ENCODE peak calls at places on chromosome 16, in seven cellular contexts. One of them, this sample, is unnamed.

GRCh38 chr16:53064179-53064578 is 9.4 kb downstream of the CHD9 start:
- DNase-seq in SK-MEL-5: no peak
- DNase-seq in left cardiac atrium: no peak
- DNase-seq in hippocampal formation: no peak
- DNase-seq in omental fat pad: no peak
- DNase-seq in GF-D8: no peak
- DNase-seq in amygdala: no peak
- DNase-seq in this sample: no peak

GRCh38 chr16:59527206-59527997 is 793.3 kb upstream of the GOT2 start:
- DNase-seq in hippocampal formation: no peak
- DNase-seq in SK-MEL-5: peak
- DNase-seq in amygdala: no peak
- DNase-seq in omental fat pad: no peak
- DNase-seq in left cardiac atrium: no peak
- DNase-seq in GF-D8: no peak
- DNase-seq in this sample: no peak

GRCh38 chr16:86931410-86931941 is 353.1 kb downstream of the FOXL1 start:
- DNase-seq in GF-D8: no peak
- DNase-seq in amygdala: no peak
- DNase-seq in SK-MEL-5: no peak
- DNase-seq in left cardiac atrium: peak
- DNase-seq in omental fat pad: no peak
- DNase-seq in hippocampal formation: no peak
- DNase-seq in this sample: no peak

GRCh38 chr16:87702325-87702811 is 63.4 kb downstream of the KLHDC4 start:
- DNase-seq in GF-D8: peak
- DNase-seq in amygdala: peak
- DNase-seq in hippocampal formation: no peak
- DNase-seq in omental fat pad: no peak
- DNase-seq in SK-MEL-5: peak
- DNase-seq in left cardiac atrium: no peak
- DNase-seq in this sample: no peak

GRCh38 chr16:9415588-9415987 is 324.1 kb downstream of the HAPSTR1 start:
- DNase-seq in amygdala: no peak
- DNase-seq in omental fat pad: no peak
- DNase-seq in hippocampal formation: no peak
- DNase-seq in SK-MEL-5: no peak
- DNase-seq in GF-D8: no peak
- DNase-seq in left cardiac atrium: no peak
- DNase-seq in this sample: no peak

GRCh38 chr16:72884573-72884972 is 163.4 kb downstream of the ZFHX3 start:
- DNase-seq in GF-D8: no peak
- DNase-seq in SK-MEL-5: peak
- DNase-seq in omental fat pad: no peak
- DNase-seq in amygdala: no peak
- DNase-seq in left cardiac atrium: no peak
- DNase-seq in hippocampal formation: no peak
- DNase-seq in this sample: no peak

GRCh38 chr16:14559809-14560227 is 70.2 kb downstream of the PARN start:
- DNase-seq in left cardiac atrium: peak
- DNase-seq in amygdala: peak
- DNase-seq in GF-D8: no peak
- DNase-seq in omental fat pad: no peak
- DNase-seq in hippocampal formation: peak
- DNase-seq in SK-MEL-5: peak
- DNase-seq in this sample: peak

GRCh38 chr16:49605536-49606241 is 232.1 kb downstream of the C16orf78 start:
- DNase-seq in omental fat pad: no peak
- DNase-seq in left cardiac atrium: no peak
- DNase-seq in amygdala: no peak
- DNase-seq in SK-MEL-5: no peak
- DNase-seq in hippocampal formation: no peak
- DNase-seq in GF-D8: no peak
- DNase-seq in this sample: no peak

GRCh38 chr16:25018972-25019617 is 3.9 kb upstream of the ARHGAP17 start:
- DNase-seq in amygdala: no peak
- DNase-seq in omental fat pad: no peak
- DNase-seq in left cardiac atrium: no peak
- DNase-seq in SK-MEL-5: no peak
- DNase-seq in hippocampal formation: no peak
- DNase-seq in GF-D8: no peak
- DNase-seq in this sample: no peak

GRCh38 chr16:3349175-3349574 is 6.5 kb upstream of the OR2C1 start:
- DNase-seq in amygdala: no peak
- DNase-seq in left cardiac atrium: no peak
- DNase-seq in SK-MEL-5: no peak
- DNase-seq in hippocampal formation: no peak
- DNase-seq in GF-D8: no peak
- DNase-seq in omental fat pad: no peak
- DNase-seq in this sample: no peak

GRCh38 chr16:28100810-28101532 is 37.5 kb upstream of the GSG1L start:
- DNase-seq in SK-MEL-5: no peak
- DNase-seq in amygdala: no peak
- DNase-seq in hippocampal formation: no peak
- DNase-seq in left cardiac atrium: no peak
- DNase-seq in omental fat pad: no peak
- DNase-seq in GF-D8: no peak
- DNase-seq in this sample: no peak

GRCh38 chr16:59385953-59386352 is 651.8 kb upstream of the GOT2 start:
- DNase-seq in amygdala: no peak
- DNase-seq in SK-MEL-5: no peak
- DNase-seq in GF-D8: no peak
- DNase-seq in hippocampal formation: no peak
- DNase-seq in omental fat pad: no peak
- DNase-seq in left cardiac atrium: no peak
- DNase-seq in this sample: no peak

GRCh38 chr16:69064789-69065313 is 40.6 kb upstream of the HAS3 start:
- DNase-seq in GF-D8: no peak
- DNase-seq in omental fat pad: no peak
- DNase-seq in hippocampal formation: no peak
- DNase-seq in left cardiac atrium: no peak
- DNase-seq in SK-MEL-5: no peak
- DNase-seq in amygdala: no peak
- DNase-seq in this sample: no peak

GRCh38 chr16:47304563-47304962 is 156.3 kb downstream of the ITFG1 start:
- DNase-seq in SK-MEL-5: no peak
- DNase-seq in omental fat pad: no peak
- DNase-seq in amygdala: no peak
- DNase-seq in GF-D8: no peak
- DNase-seq in left cardiac atrium: no peak
- DNase-seq in hippocampal formation: no peak
- DNase-seq in this sample: no peak

GRCh38 chr16:85465328-85466307 is 147.5 kb upstream of the GSE1 start:
- DNase-seq in amygdala: no peak
- DNase-seq in left cardiac atrium: peak
- DNase-seq in omental fat pad: no peak
- DNase-seq in GF-D8: no peak
- DNase-seq in SK-MEL-5: peak
- DNase-seq in hippocampal formation: no peak
- DNase-seq in this sample: no peak

GRCh38 chr16:50771366-50771765 is 29.5 kb downstream of the CYLD start:
- DNase-seq in GF-D8: no peak
- DNase-seq in left cardiac atrium: no peak
- DNase-seq in amygdala: no peak
- DNase-seq in omental fat pad: no peak
- DNase-seq in hippocampal formation: no peak
- DNase-seq in SK-MEL-5: no peak
- DNase-seq in this sample: no peak

GRCh38 chr16:55835578-55835977 is 2.7 kb upstream of the CES1 start:
- DNase-seq in omental fat pad: no peak
- DNase-seq in SK-MEL-5: no peak
- DNase-seq in amygdala: no peak
- DNase-seq in left cardiac atrium: peak
- DNase-seq in GF-D8: no peak
- DNase-seq in hippocampal formation: no peak
- DNase-seq in this sample: no peak

GRCh38 chr16:86784267-86784626 is 205.9 kb downstream of the FOXL1 start:
- DNase-seq in left cardiac atrium: no peak
- DNase-seq in GF-D8: no peak
- DNase-seq in amygdala: no peak
- DNase-seq in SK-MEL-5: no peak
- DNase-seq in hippocampal formation: no peak
- DNase-seq in omental fat pad: no peak
- DNase-seq in this sample: no peak

GRCh38 chr16:77873066-77873465 is 84.7 kb downstream of the VAT1L start:
- DNase-seq in amygdala: no peak
- DNase-seq in SK-MEL-5: no peak
- DNase-seq in left cardiac atrium: no peak
- DNase-seq in omental fat pad: no peak
- DNase-seq in hippocampal formation: no peak
- DNase-seq in GF-D8: no peak
- DNase-seq in this sample: no peak

GRCh38 chr16:85462405-85463227 is 150.5 kb upstream of the GSE1 start:
- DNase-seq in SK-MEL-5: no peak
- DNase-seq in hippocampal formation: no peak
- DNase-seq in GF-D8: no peak
- DNase-seq in left cardiac atrium: peak
- DNase-seq in amygdala: no peak
- DNase-seq in omental fat pad: no peak
- DNase-seq in this sample: no peak

GRCh38 chr16:1784977-1785845 is 2.5 kb downstream of the NUBP2 start:
- DNase-seq in omental fat pad: no peak
- DNase-seq in left cardiac atrium: peak
- DNase-seq in SK-MEL-5: no peak
- DNase-seq in hippocampal formation: no peak
- DNase-seq in GF-D8: no peak
- DNase-seq in amygdala: no peak
- DNase-seq in this sample: no peak

GRCh38 chr16:47142469-47143328 is 1.0 kb downstream of the NETO2 start:
- DNase-seq in GF-D8: peak
- DNase-seq in left cardiac atrium: peak
- DNase-seq in omental fat pad: no peak
- DNase-seq in hippocampal formation: peak
- DNase-seq in amygdala: peak
- DNase-seq in SK-MEL-5: peak
- DNase-seq in this sample: peak

GRCh38 chr16:56910114-56910511 is 21.8 kb upstream of the HERPUD1 start:
- DNase-seq in GF-D8: no peak
- DNase-seq in left cardiac atrium: no peak
- DNase-seq in omental fat pad: no peak
- DNase-seq in hippocampal formation: no peak
- DNase-seq in amygdala: no peak
- DNase-seq in SK-MEL-5: no peak
- DNase-seq in this sample: no peak

GRCh38 chr16:62764572-62764971 is 728.3 kb upstream of the CDH8 start:
- DNase-seq in hippocampal formation: no peak
- DNase-seq in GF-D8: no peak
- DNase-seq in omental fat pad: no peak
- DNase-seq in SK-MEL-5: no peak
- DNase-seq in amygdala: no peak
- DNase-seq in left cardiac atrium: no peak
- DNase-seq in this sample: no peak

GRCh38 chr16:73956592-73957495 is 339.8 kb upstream of the PSMD7 start:
- DNase-seq in left cardiac atrium: peak
- DNase-seq in SK-MEL-5: peak
- DNase-seq in GF-D8: peak
- DNase-seq in amygdala: peak
- DNase-seq in hippocampal formation: peak
- DNase-seq in omental fat pad: no peak
- DNase-seq in this sample: peak

GRCh38 chr16:81523387-81524115 is 78.9 kb downstream of the CMIP start:
- DNase-seq in left cardiac atrium: peak
- DNase-seq in amygdala: no peak
- DNase-seq in hippocampal formation: no peak
- DNase-seq in SK-MEL-5: no peak
- DNase-seq in GF-D8: no peak
- DNase-seq in omental fat pad: peak
- DNase-seq in this sample: no peak

GRCh38 chr16:83433201-83433600 is 374.6 kb upstream of the HSBP1 start:
- DNase-seq in amygdala: no peak
- DNase-seq in SK-MEL-5: no peak
- DNase-seq in left cardiac atrium: no peak
- DNase-seq in hippocampal formation: no peak
- DNase-seq in omental fat pad: no peak
- DNase-seq in GF-D8: no peak
- DNase-seq in this sample: no peak

GRCh38 chr16:14560523-14560922 is 69.5 kb downstream of the PARN start:
- DNase-seq in omental fat pad: no peak
- DNase-seq in left cardiac atrium: no peak
- DNase-seq in amygdala: no peak
- DNase-seq in GF-D8: no peak
- DNase-seq in hippocampal formation: no peak
- DNase-seq in SK-MEL-5: no peak
- DNase-seq in this sample: no peak

GRCh38 chr16:85750021-85750826 is 672 bp downstream of the C16orf74 start:
- DNase-seq in omental fat pad: no peak
- DNase-seq in GF-D8: peak
- DNase-seq in left cardiac atrium: peak
- DNase-seq in amygdala: no peak
- DNase-seq in SK-MEL-5: no peak
- DNase-seq in hippocampal formation: no peak
- DNase-seq in this sample: no peak

GRCh38 chr16:85102106-85102630 is 10.1 kb downstream of the CIBAR2 start:
- DNase-seq in SK-MEL-5: no peak
- DNase-seq in amygdala: no peak
- DNase-seq in omental fat pad: no peak
- DNase-seq in GF-D8: no peak
- DNase-seq in left cardiac atrium: no peak
- DNase-seq in hippocampal formation: no peak
- DNase-seq in this sample: no peak

GRCh38 chr16:4179020-4179419 is 62.8 kb upstream of the ADCY9 start:
- DNase-seq in SK-MEL-5: no peak
- DNase-seq in omental fat pad: no peak
- DNase-seq in hippocampal formation: no peak
- DNase-seq in left cardiac atrium: peak
- DNase-seq in GF-D8: no peak
- DNase-seq in amygdala: no peak
- DNase-seq in this sample: no peak

GRCh38 chr16:49857423-49858181 is 1.7 kb upstream of the ZNF423 start:
- DNase-seq in amygdala: peak
- DNase-seq in hippocampal formation: no peak
- DNase-seq in left cardiac atrium: peak
- DNase-seq in GF-D8: no peak
- DNase-seq in SK-MEL-5: peak
- DNase-seq in omental fat pad: no peak
- DNase-seq in this sample: peak

GRCh38 chr16:27237229-27238015 is 31.1 kb downstream of the NSMCE1 start:
- DNase-seq in left cardiac atrium: no peak
- DNase-seq in omental fat pad: peak
- DNase-seq in SK-MEL-5: no peak
- DNase-seq in hippocampal formation: no peak
- DNase-seq in GF-D8: peak
- DNase-seq in amygdala: no peak
- DNase-seq in this sample: no peak

GRCh38 chr16:68402748-68403040 is 45.6 kb downstream of the SMPD3 start:
- DNase-seq in omental fat pad: no peak
- DNase-seq in SK-MEL-5: no peak
- DNase-seq in amygdala: no peak
- DNase-seq in GF-D8: no peak
- DNase-seq in hippocampal formation: no peak
- DNase-seq in left cardiac atrium: no peak
- DNase-seq in this sample: no peak

GRCh38 chr16:88731699-88732098 is 25.4 kb downstream of the CTU2 start:
- DNase-seq in SK-MEL-5: no peak
- DNase-seq in left cardiac atrium: no peak
- DNase-seq in GF-D8: no peak
- DNase-seq in hippocampal formation: no peak
- DNase-seq in amygdala: peak
- DNase-seq in omental fat pad: no peak
- DNase-seq in this sample: no peak

GRCh38 chr16:52252680-52253079 is 294.3 kb downstream of the TOX3 start:
- DNase-seq in amygdala: no peak
- DNase-seq in GF-D8: no peak
- DNase-seq in omental fat pad: no peak
- DNase-seq in left cardiac atrium: no peak
- DNase-seq in hippocampal formation: no peak
- DNase-seq in SK-MEL-5: no peak
- DNase-seq in this sample: no peak

GRCh38 chr16:11358531-11358930 is 13.3 kb downstream of the RMI2 start:
- DNase-seq in GF-D8: no peak
- DNase-seq in omental fat pad: no peak
- DNase-seq in amygdala: no peak
- DNase-seq in hippocampal formation: no peak
- DNase-seq in SK-MEL-5: no peak
- DNase-seq in left cardiac atrium: no peak
- DNase-seq in this sample: no peak

This sample was measured in midbrain.